ENCODE peak calls at places on chromosome 21, in four cellular contexts. B is hepatocyte, U is astrocyte, Q is DND-41. O is an unnamed sample.

GRCh38 chr21:35252831-35253230 is 203.7 kb upstream of the RUNX1 start:
- DNase-seq in B (no peak), U (peak; percentile 74), Q (no peak), O (peak; percentile 70)

GRCh38 chr21:42387843-42388242 is 8.0 kb downstream of the TMPRSS3 start:
- DNase-seq in B (no peak), U (no peak), Q (no peak), O (no peak)

GRCh38 chr21:34820051-34820450 is 151.3 kb downstream of the CLIC6 start:
- DNase-seq in B (no peak), U (no peak), Q (peak; percentile 46), O (no peak)

GRCh38 chr21:43884012-43884860 is 19.2 kb downstream of the AGPAT3 start:
- DNase-seq in B (peak; percentile 91), U (peak; percentile 33), Q (peak; percentile 18), O (no peak)

GRCh38 chr21:35051287-35051818 is 2.3 kb upstream of the RUNX1 start:
- DNase-seq in B (peak; percentile 87), U (peak; percentile 84), Q (peak; percentile 94), O (peak; percentile 92)

GRCh38 chr21:42659416-42660117 is 6.1 kb downstream of the PDE9A start:
- DNase-seq in B (no peak), U (no peak), Q (no peak), O (peak; percentile 75)

GRCh38 chr21:31182231-31183129 is 144.2 kb upstream of the KRTAP19-8 start:
- DNase-seq in B (no peak), U (no peak), Q (peak; percentile 20), O (no peak)

GRCh38 chr21:43575466-43575841 is 83.8 kb downstream of the HSF2BP start:
- DNase-seq in B (no peak), U (no peak), Q (no peak), O (no peak)

GRCh38 chr21:35603471-35603870 is 456.9 kb downstream of the SETD4 start:
- DNase-seq in B (no peak), U (no peak), Q (peak; percentile 20), O (peak; percentile 40)

GRCh38 chr21:35145626-35146236 is 96.6 kb upstream of the RUNX1 start:
- DNase-seq in B (no peak), U (no peak), Q (no peak), O (no peak)

GRCh38 chr21:25896657-25897056 is 161.9 kb downstream of the GABPA start:
- DNase-seq in B (no peak), U (no peak), Q (no peak), O (no peak)

GRCh38 chr21:25895565-25896205 is 160.9 kb downstream of the GABPA start:
- DNase-seq in B (no peak), U (no peak), Q (no peak), O (peak; percentile 81)

GRCh38 chr21:25901580-25901979 is 166.8 kb downstream of the GABPA start:
- DNase-seq in B (no peak), U (no peak), Q (no peak), O (no peak)

GRCh38 chr21:25898671-25899070 is 163.9 kb downstream of the GABPA start:
- DNase-seq in B (no peak), U (no peak), Q (no peak), O (no peak)

GRCh38 chr21:25897383-25897782 is 162.6 kb downstream of the GABPA start:
- DNase-seq in B (no peak), U (no peak), Q (no peak), O (no peak)
- H3K27ac ChIP-seq in B (no peak overlapping the region), U (no peak overlapping the region), Q (no peak overlapping the region), O (no peak overlapping the region)

GRCh38 chr21:33388188-33388587 is 15.0 kb upstream of the IFNGR2 start:
- DNase-seq in B (no peak), U (no peak), Q (no peak), O (no peak)

GRCh38 chr21:33386222-33386784 is 16.9 kb upstream of the IFNGR2 start:
- DNase-seq in B (no peak), U (no peak), Q (no peak), O (no peak)

GRCh38 chr21:33384851-33385331 is 18.3 kb upstream of the IFNGR2 start:
- DNase-seq in B (no peak), U (peak; percentile 93), Q (no peak), O (no peak)

GRCh38 chr21:33380483-33380998 is 22.7 kb upstream of the IFNGR2 start:
- DNase-seq in B (peak; percentile 88), U (peak; percentile 93), Q (peak; percentile 65), O (peak; percentile 88)

GRCh38 chr21:33383056-33383888 is 19.9 kb upstream of the IFNGR2 start:
- DNase-seq in B (peak; percentile 90), U (peak; percentile 80), Q (peak; percentile 60), O (peak; percentile 85)
- H2AFZ ChIP-seq in B (no peak overlapping the region), U (peak overlapping the region; percentile 23), Q (peak overlapping the region; percentile 63), O (peak overlapping the region; percentile 98)

GRCh38 chr21:33557447-33557846 is 14.6 kb downstream of the SON start:
- DNase-seq in B (no peak), U (no peak), Q (no peak), O (no peak)

GRCh38 chr21:33561373-33561772 is 18.5 kb downstream of the SON start:
- DNase-seq in B (no peak), U (peak; percentile 57), Q (no peak), O (no peak)

GRCh38 chr21:33560965-33561364 is 18.1 kb downstream of the SON start:
- DNase-seq in B (no peak), U (no peak), Q (no peak), O (no peak)

GRCh38 chr21:33558777-33559421 is 16.1 kb downstream of the SON start:
- DNase-seq in B (no peak), U (no peak), Q (no peak), O (no peak)

DNA sequence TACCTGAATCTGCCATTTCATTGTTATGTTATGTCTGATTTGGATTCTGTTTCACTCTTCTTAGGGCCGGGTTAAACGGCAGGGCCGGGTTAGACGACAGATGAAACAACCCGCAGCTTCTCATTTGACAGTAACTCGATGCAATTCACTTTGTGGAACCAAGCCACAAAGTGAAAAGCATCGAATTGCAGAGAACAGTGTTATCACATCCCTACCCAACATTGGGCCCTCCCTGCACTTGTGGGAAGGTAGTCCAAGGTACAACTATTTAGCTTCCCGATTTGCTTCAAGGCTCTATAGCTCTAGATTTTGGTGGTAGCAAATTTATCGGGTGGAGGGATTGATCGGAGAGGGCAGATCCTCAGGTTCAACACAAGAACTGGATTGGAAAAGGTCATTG is 17.0 kb downstream of the SON start:
- DNase-seq in B (no peak), U (no peak), Q (no peak), O (no peak)
- H3K36me3 ChIP-seq in B (no peaks in the 10 kb centered on the region), U (peaks cover 66% of the 10 kb centered on the region), Q (peaks cover 96% of the 10 kb centered on the region), O (peaks cover 83% of the 10 kb centered on the region)

DNA sequence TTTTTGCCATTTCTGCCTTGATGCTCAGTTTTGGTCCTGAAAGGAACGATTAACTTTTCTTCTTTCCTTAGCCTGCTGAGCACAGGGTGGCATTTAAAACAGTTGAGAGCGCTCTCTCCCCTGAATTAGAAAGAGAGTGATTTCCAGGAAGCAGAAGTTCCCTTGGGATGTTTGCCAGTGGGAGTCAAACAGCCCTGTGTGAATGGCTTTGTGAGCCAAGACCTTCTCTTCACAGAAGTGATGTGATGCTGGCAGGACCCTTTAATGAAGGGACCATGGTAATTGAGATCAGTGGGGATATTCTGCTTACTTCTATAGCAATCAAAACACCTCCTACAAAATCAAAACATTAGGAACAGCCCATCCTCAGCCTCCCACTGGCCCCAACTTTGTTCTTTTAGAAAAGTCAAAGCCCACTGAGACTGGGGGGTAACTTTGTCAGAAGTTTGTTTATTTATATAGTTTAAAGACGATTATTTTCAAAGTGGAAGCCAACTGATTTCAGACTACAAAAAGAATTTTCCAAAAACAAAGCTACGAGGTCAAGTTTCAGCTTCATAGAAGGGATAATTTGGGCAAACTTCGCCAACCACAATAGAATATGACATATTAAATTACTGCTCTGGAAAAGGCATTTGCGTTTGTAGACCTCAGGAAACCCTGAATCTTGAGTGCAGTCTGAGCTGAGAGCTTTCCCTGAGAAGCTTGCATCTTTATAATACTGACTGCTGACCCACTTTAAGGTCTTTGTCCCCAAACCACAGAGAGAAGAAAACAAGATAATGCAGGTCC is 122.7 kb downstream of the GABPA start:
- DNase-seq in B (no peak), U (no peak), Q (no peak), O (no peak)
- H3K27ac ChIP-seq in B (no peak overlapping the region), U (no peak overlapping the region), Q (no peak overlapping the region), O (no peak overlapping the region)

DNA sequence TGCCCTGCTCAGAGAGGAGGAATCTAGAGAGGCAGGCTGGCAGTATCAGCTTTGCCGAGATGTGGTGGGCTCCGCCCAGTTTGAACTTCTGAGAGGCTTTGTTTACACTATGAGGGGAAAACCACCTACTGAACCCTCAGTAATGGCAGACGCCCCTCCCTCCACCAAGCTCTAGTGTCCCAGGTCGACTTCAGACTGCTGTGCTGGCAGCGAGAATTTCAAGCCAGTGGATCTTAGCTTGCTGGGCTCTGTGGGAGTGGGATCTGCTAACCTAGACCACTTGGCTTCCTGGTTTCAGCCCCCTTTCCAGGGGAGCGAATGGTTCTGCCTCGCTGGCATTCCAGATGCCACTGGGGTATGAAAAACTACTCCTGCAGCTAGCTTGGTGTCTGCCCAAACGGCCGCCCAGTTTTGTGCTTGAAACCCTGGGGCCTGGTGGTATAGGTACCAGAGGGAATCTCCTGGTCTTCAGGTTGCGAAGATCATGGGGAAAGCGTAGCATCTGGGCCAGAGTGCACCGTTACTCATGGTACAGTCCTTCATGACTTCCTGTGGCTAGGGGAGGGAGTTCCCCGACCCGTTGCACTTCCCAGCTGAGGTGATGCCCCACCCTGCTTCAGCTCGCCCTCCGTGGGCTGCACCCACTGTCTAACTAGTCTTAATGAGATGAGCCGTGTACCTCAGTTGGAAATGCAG is 43.6 kb downstream of the C21orf91 start:
- DNase-seq in B (no peak), U (no peak), Q (no peak), O (no peak)
- H2AFZ ChIP-seq in B (no peak overlapping the region), U (no peak overlapping the region), Q (no peak overlapping the region), O (no peak overlapping the region)

GRCh38 chr21:28963831-28964230 is 28.8 kb downstream of the LTN1 start:
- DNase-seq in B (no peak), U (no peak), Q (no peak), O (no peak)

GRCh38 chr21:28959367-28960099 is 33.1 kb downstream of the LTN1 start:
- DNase-seq in B (peak; percentile 14), U (peak; percentile 84), Q (no peak), O (no peak)

GRCh38 chr21:28961927-28962326 is 30.8 kb downstream of the LTN1 start:
- DNase-seq in B (no peak), U (no peak), Q (no peak), O (no peak)

GRCh38 chr21:28962465-28962864 is 30.2 kb downstream of the LTN1 start:
- DNase-seq in B (no peak), U (no peak), Q (no peak), O (no peak)

DNA sequence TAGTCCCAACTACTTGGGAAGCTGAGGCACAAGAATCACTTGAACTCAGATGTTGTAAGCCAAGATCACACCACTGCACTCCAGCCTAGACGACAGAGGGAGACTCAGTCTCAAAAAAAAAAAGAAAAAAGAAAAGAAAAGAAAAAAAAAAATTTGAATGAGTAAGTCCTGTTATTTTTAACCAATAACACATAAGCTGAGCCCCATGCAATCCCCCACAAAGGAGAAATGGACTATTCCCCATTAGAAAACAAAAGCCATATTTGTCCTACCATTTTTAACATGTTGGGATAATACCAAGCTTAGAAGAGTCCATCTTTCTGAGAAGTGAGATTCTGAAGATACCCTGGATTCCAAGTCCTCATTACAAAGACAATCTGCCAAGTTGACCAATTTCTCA is 32.4 kb downstream of the LTN1 start:
- DNase-seq in B (no peak), U (no peak), Q (no peak), O (no peak)
- H3K36me3 ChIP-seq in B (no peaks in the 10 kb centered on the region), U (peaks cover 45% of the 10 kb centered on the region), Q (peaks cover 60% of the 10 kb centered on the region), O (peaks cover 85% of the 10 kb centered on the region)

DNA sequence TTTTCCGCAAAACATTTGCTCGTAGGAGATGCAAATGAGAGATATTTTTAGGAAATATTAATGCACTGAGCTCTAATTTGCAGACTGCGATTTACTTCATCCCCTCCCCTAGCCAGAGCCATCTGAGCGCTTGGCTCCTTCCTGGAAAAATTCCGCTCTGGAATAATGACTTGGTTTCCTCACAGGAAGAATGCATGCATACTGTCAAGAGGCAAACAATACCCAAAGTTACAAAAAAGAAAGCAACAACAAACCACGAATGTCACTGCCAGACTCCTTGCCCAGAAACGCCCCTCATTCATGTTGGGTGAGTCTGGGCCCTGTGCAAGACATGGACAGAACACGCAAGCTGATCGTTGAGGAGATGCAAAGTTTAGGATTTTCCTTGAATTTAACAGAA is 17.9 kb upstream of the ADARB1 start:
- DNase-seq in B (no peak), U (no peak), Q (no peak), O (no peak)
- H3K27ac ChIP-seq in B (no peak overlapping the region), U (no peak overlapping the region), Q (no peak overlapping the region), O (no peak overlapping the region)